ENCODE peak calls at places on chromosomes 3 and 15, in seven cellular contexts. O, J, U, P, S, Z and L are unnamed samples.

GRCh38 chr3:138916824-138917223 is 30.1 kb downstream of the FOXL2 start:
- DNase-seq in J (no peak), Z (no peak), O (no peak), P (peak), S (peak), U (no peak), L (peak)

GRCh38 chr3:45182915-45183881 is 37.0 kb upstream of the CDCP1 start:
- DNase-seq in O (no peak), J (no peak), S (no peak), U (peak), P (peak), Z (no peak), L (peak)

GRCh38 chr3:46829699-46830208 is 33.5 kb downstream of the MYL3 start:
- DNase-seq in U (no peak), O (no peak), J (no peak), S (no peak), Z (no peak), P (no peak), L (no peak)

GRCh38 chr3:19183572-19183971 is 35.3 kb downstream of the KCNH8 start:
- DNase-seq in S (no peak), O (no peak), P (no peak), Z (no peak), J (no peak), U (no peak), L (no peak)

GRCh38 chr3:128452678-128453275 is 13.9 kb downstream of the DNAJB8 start:
- DNase-seq in O (no peak), U (no peak), J (no peak), P (no peak), S (no peak), Z (no peak), L (no peak)

GRCh38 chr15:75107905-75108838 is 84.8 kb downstream of the PPCDC start:
- DNase-seq in J (no peak), U (no peak), O (peak), P (no peak), S (no peak), Z (no peak), L (no peak)

GRCh38 chr15:45634442-45635190 is at the start of gene SQOR:
- DNase-seq in U (peak), O (peak), S (peak), Z (peak), P (peak), J (peak), L (peak)

GRCh38 chr15:45660231-45660979 is 25.6 kb downstream of the SQOR start:
- DNase-seq in O (no peak), P (no peak), J (no peak), S (no peak), Z (no peak), U (no peak), L (peak)

GRCh38 chr3:41710646-41711388 is 251.1 kb downstream of the ULK4 start:
- DNase-seq in O (peak), S (no peak), U (no peak), J (no peak), P (no peak), Z (no peak), L (no peak)

GRCh38 chr15:86677316-86677715 is 597.6 kb downstream of the AGBL1 start:
- DNase-seq in P (no peak), O (no peak), J (no peak), S (no peak), U (no peak), Z (no peak), L (no peak)

GRCh38 chr3:124504332-124505059 is 225.8 kb upstream of the UMPS start:
- DNase-seq in Z (peak), J (peak), O (peak), U (peak), P (no peak), S (no peak), L (no peak)

GRCh38 chr3:67781218-67781617 is 126.8 kb upstream of the SUCLG2 start:
- DNase-seq in O (no peak), P (no peak), U (no peak), S (no peak), Z (no peak), J (no peak), L (no peak)

GRCh38 chr15:34583399-34584320 is at the start of gene GOLGA8B:
- DNase-seq in O (peak), P (peak), J (peak), S (peak), U (peak), Z (peak), L (no peak)

GRCh38 chr3:70471464-70472342 is 159.3 kb upstream of the MDFIC2 start:
- DNase-seq in Z (no peak), U (no peak), P (no peak), S (no peak), J (no peak), O (no peak), L (no peak)

GRCh38 chr3:71685686-71686085 is 39.5 kb downstream of the EIF4E3 start:
- DNase-seq in U (no peak), P (no peak), J (no peak), S (no peak), Z (no peak), O (no peak), L (no peak)

GRCh38 chr15:71800835-71801745 is 9.3 kb upstream of the NR2E3 start:
- DNase-seq in S (no peak), P (peak), O (peak), Z (no peak), U (peak), J (no peak), L (no peak)

GRCh38 chr15:42037650-42038049 is 16.8 kb upstream of the PLA2G4E start:
- DNase-seq in J (peak), Z (no peak), S (no peak), O (no peak), U (no peak), P (peak), L (no peak)

GRCh38 chr3:97713634-97714033 is 50.9 kb upstream of the ARL6 start:
- DNase-seq in P (no peak), U (no peak), Z (no peak), O (no peak), S (no peak), J (no peak), L (no peak)

GRCh38 chr3:40645883-40646282 is 121.1 kb downstream of the ZNF621 start:
- DNase-seq in U (peak), J (no peak), S (no peak), P (no peak), O (no peak), Z (no peak), L (no peak)

GRCh38 chr15:98889930-98890695 is 117.5 kb downstream of the PGPEP1L start:
- DNase-seq in S (no peak), U (no peak), J (no peak), P (no peak), O (peak), Z (no peak), L (no peak)

GRCh38 chr3:32460031-32460749 is 42.5 kb downstream of the CMTM6 start:
- DNase-seq in P (no peak), Z (no peak), U (no peak), J (no peak), S (no peak), O (peak), L (no peak)

GRCh38 chr3:36891651-36892268 is 53.1 kb downstream of the TRANK1 start:
- DNase-seq in P (no peak), O (no peak), Z (no peak), U (no peak), S (no peak), J (peak), L (no peak)

GRCh38 chr15:44082558-44083151 is 112.4 kb downstream of the FRMD5 start:
- DNase-seq in P (no peak), O (peak), Z (no peak), S (no peak), U (no peak), J (no peak), L (no peak)

GRCh38 chr15:58522391-58522790 is 90.6 kb downstream of the LIPC start:
- DNase-seq in J (peak), U (no peak), Z (no peak), S (no peak), O (no peak), P (no peak), L (no peak)

GRCh38 chr3:175150812-175151411 is 291.8 kb downstream of the NAALADL2 start:
- DNase-seq in Z (no peak), P (no peak), O (no peak), J (no peak), U (no peak), S (no peak), L (no peak)

GRCh38 chr3:52123106-52123708 is 31.0 kb downstream of the POC1A start:
- DNase-seq in P (peak), S (peak), O (peak), U (peak), J (peak), Z (peak), L (peak)

GRCh38 chr3:105867690-105868449 is 942 bp downstream of the CBLB start:
- DNase-seq in O (peak), J (no peak), P (no peak), S (no peak), U (no peak), Z (no peak), L (no peak)

GRCh38 chr15:40499931-40500330 is 29.1 kb downstream of the CHST14 start:
- DNase-seq in S (no peak), P (no peak), J (no peak), Z (no peak), O (no peak), U (no peak), L (no peak)

GRCh38 chr3:157823050-157823449 is 283.2 kb downstream of the SHOX2 start:
- DNase-seq in O (no peak), J (no peak), Z (no peak), S (no peak), U (no peak), P (no peak), L (no peak)

GRCh38 chr3:161014997-161015749 is 90.0 kb downstream of the B3GALNT1 start:
- DNase-seq in U (no peak), J (no peak), P (no peak), Z (no peak), S (no peak), O (no peak), L (no peak)

GRCh38 chr3:8266679-8267267 is 234.8 kb upstream of the LMCD1 start:
- DNase-seq in U (no peak), Z (no peak), P (no peak), O (no peak), S (no peak), J (no peak), L (no peak)

GRCh38 chr3:175484666-175485065 is 625.5 kb downstream of the NAALADL2 start:
- DNase-seq in U (no peak), Z (no peak), P (no peak), J (no peak), S (no peak), O (no peak), L (no peak)

GRCh38 chr15:90262426-90262825 is 3.0 kb upstream of the NGRN start:
- DNase-seq in S (no peak), J (no peak), Z (no peak), O (no peak), U (no peak), P (no peak), L (no peak)

GRCh38 chr15:74783072-74783807 is 1.4 kb downstream of the CSK start:
- DNase-seq in U (no peak), P (no peak), O (peak), Z (no peak), S (no peak), J (peak), L (no peak)

GRCh38 chr3:128313936-128314335 is 152.8 kb downstream of the DNAJB8 start:
- DNase-seq in S (no peak), U (no peak), P (no peak), Z (no peak), J (no peak), O (no peak), L (no peak)

GRCh38 chr3:112115161-112115739 is 17.8 kb downstream of the GCSAM start:
- DNase-seq in Z (no peak), O (no peak), J (no peak), U (no peak), S (no peak), P (no peak), L (no peak)
- H3K27ac ChIP-seq in Z (no peak), O (no peak), J (no peak), U (no peak), S (no peak), P (no peak), L (no peak)

GRCh38 chr3:61252836-61253235 is 1.6 kb upstream of the FHIT start:
- DNase-seq in U (no peak), P (no peak), O (peak), J (no peak), S (no peak), Z (no peak), L (no peak)

GRCh38 chr3:61250784-61251173 is 473 bp downstream of the FHIT start:
- DNase-seq in S (peak), O (no peak), P (peak), J (peak), U (peak), Z (peak), L (peak)

GRCh38 chr3:61248496-61248895 is 2.8 kb downstream of the FHIT start:
- DNase-seq in Z (no peak), J (no peak), P (no peak), S (no peak), U (no peak), O (no peak), L (no peak)

GRCh38 chr3:61253756-61254155 is 2.5 kb upstream of the FHIT start:
- DNase-seq in O (no peak), J (no peak), S (no peak), P (no peak), U (no peak), Z (no peak), L (no peak)

DNA sequence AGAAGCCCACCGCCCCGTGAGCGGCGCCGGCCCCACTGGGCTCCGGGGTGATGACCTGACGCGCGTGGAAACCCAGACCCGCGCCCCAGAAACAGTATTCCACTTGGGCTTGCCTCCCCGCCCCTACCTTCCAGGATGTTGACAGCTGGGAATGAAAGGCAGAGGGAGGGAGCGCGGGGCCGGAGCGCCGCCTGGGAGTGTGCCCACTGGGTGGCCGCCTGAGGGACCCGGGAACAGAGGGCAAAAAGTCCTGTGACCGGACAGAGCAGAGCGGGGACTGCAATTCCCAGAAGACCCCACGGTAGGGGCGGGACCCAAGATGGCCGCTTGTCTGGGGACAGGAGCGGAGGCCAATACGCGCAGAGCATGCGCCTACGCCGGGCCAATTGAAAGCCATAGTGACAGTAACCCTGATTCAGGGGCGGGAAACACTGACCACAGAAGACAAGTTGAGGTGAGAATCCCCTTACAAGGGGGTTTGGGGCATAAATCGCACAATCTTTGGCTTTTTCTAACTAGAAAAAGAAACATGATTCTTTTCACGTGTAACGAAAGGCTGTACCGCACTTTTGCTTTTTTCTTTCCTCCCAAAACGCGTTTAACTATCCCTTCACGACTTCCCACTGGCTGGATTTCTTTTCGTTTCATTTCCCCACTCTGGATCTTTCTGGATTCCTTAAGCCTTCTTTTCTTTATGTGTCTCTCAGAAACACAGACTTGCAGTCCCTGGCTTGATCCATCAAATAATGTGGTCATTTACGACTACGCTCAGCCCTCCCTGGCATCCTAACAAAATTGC is at the start of gene FHIT:
- DNase-seq in S (peak), Z (peak), U (peak), J (peak), O (peak), P (peak), L (peak)
- TF ChIP-seq POLR2A in S (peak), Z (peak), U (no peak), J (no peak), O (no peak), P (peak), L (peak)

DNA sequence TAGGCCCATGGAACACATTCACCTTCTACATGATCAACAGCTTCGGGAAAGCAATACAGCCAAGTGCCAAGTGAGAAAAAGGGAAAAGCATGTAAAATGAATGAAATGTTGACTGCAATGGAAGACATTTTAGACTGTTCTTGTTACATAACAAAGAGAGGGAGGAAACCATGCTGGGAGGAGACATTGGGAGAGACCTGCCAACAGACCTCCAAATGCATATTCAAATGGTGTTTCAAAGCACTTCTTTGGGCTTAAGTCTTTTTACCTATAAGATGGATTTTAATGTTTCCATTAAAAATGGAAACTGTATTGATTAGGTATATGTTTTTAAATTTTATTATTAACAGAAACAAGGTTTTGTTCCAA is 350.0 kb upstream of the THBS1 start:
- DNase-seq in P (no peak), Z (no peak), J (no peak), U (no peak), O (no peak), S (no peak), L (no peak)
- H3K27ac ChIP-seq in P (no peak), Z (no peak), J (no peak), U (no peak), O (peak), S (no peak), L (no peak)

DNA sequence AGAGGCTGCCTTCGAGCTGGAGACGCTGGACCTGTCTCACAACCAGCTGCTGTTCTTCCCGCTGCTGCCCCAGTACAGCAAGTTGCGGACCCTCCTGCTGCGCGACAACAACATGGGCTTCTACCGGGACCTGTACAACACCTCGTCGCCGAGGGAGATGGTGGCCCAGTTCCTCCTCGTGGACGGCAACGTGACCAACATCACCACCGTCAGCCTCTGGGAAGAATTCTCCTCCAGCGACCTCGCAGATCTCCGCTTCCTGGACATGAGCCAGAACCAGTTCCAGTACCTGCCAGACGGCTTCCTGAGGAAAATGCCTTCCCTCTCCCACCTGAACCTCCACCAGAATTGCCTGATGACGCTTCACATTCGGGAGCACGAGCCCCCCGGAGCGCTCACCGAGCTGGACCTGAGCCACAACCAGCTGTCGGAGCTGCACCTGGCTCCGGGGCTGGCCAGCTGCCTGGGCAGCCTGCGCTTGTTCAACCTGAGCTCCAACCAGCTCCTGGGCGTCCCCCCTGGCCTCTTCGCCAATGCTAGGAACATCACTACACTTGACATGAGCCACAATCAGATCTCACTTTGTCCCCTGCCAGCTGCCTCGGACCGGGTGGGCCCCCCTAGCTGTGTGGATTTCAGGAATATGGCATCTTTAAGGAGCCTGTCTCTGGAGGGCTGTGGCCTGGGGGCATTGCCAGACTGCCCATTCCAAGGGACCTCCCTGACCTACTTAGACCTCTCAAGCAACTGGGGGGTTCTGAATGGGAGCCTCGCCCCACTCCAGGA is 21.1 kb downstream of the NRROS start:
- DNase-seq in S (no peak), O (no peak), J (no peak), P (peak), U (no peak), Z (no peak), L (no peak)
- TF ChIP-seq POLR2A in S (no peak), O (no peak), J (no peak), P (no peak), U (no peak), Z (no peak), L (no peak)

DNA sequence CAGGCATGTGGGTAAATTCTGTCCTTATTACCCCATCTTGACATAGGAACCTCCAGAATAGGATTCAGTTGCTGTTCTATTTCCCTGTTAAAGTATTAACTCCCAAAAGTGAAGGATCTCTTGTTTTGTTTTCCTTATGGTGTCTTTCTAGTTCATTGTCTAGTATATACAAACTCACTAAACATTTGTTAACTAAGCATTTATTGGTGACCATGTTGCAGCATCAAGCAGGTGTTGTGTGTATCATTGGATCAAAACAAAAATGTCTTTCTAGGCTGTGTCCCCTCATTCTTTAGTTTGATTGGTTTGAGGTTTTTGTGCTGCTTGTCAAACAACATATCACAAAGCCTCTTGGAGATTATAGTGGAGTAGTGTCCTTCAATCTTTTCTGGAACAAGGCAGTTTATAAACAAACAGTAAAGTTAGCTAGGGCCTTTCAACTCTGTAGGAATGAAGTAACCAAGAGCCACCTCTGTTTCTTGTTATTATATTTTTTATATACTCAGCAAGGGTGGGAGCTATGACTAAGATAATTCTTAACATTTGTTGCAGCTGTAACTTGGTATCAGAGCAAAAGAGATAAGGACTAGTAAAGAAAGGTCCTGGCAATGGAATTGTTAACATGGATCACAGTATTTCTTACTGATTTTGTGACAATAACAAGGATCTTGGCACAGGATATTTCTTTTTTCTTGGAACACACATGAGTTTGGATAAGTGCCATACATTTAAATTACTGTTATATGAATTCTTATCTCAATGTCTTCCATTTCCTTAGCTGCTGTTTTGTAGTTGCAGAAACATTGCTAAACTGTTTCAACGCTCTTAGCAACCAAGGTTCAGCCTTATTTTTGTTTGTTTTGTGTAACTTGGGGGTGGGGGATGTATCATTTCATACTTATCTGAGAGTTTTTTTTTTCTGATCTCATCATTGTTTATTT is 49.3 kb downstream of the TMOD3 start:
- DNase-seq in S (no peak), O (peak), P (no peak), U (no peak), J (no peak), Z (no peak), L (no peak)
- H3K27ac ChIP-seq in S (peak), O (peak), P (peak), U (no peak), J (peak), Z (peak), L (peak)